ENCODE peak calls at places on chromosomes 2 and 18, in ten cellular contexts. O, A, N, G, X, D, Q, S, M and E are unnamed samples.

GRCh38 chr2:73901143-73901542 is 8.3 kb downstream of the ACTG2 start:
- DNase-seq in O (no peak), A (no peak), N (no peak), G (no peak), X (peak), D (no peak), Q (no peak), S (no peak), M (no peak), E (no peak)

GRCh38 chr2:9249036-9249800 is 42.6 kb downstream of the ASAP2 start:
- DNase-seq in O (no peak), A (no peak), N (no peak), G (no peak), X (no peak), D (no peak), Q (no peak), S (no peak), M (no peak), E (peak)

GRCh38 chr2:237479747-237480146 is 7.3 kb upstream of the MLPH start:
- DNase-seq in O (no peak), A (no peak), N (no peak), G (no peak), X (no peak), D (no peak), Q (no peak), S (no peak), M (no peak), E (no peak)

GRCh38 chr2:217992061-217992460 is 10.7 kb downstream of the TNS1 start:
- DNase-seq in O (no peak), A (no peak), N (no peak), G (no peak), X (no peak), D (no peak), Q (no peak), S (no peak), M (no peak), E (no peak)

GRCh38 chr2:3683748-3684454 is 19.5 kb upstream of the DCDC2C start:
- DNase-seq in O (no peak), A (no peak), N (no peak), G (no peak), X (no peak), D (no peak), Q (no peak), S (no peak), M (no peak), E (peak)

GRCh38 chr2:71620116-71620515 is 166.8 kb downstream of the DYSF start:
- DNase-seq in O (peak), A (no peak), N (no peak), G (no peak), X (peak), D (no peak), Q (peak), S (no peak), M (no peak), E (no peak)

GRCh38 chr2:241137276-241138190 is 11.7 kb downstream of the PASK start:
- DNase-seq in O (no peak), A (no peak), N (no peak), G (no peak), X (no peak), D (no peak), Q (peak), S (no peak), M (no peak), E (no peak)

GRCh38 chr2:102141915-102142828 is at the start of gene IL1R1:
- DNase-seq in O (peak), A (no peak), N (peak), G (no peak), X (peak), D (peak), Q (peak), S (no peak), M (peak), E (no peak)

GRCh38 chr2:62774555-62775366 is 69.2 kb downstream of the EHBP1 start:
- DNase-seq in O (peak), A (peak), N (peak), G (no peak), X (no peak), D (no peak), Q (no peak), S (no peak), M (no peak), E (peak)

GRCh38 chr18:36187826-36188721 is 777 bp downstream of the MOCOS start:
- DNase-seq in O (peak), A (no peak), N (no peak), G (no peak), X (no peak), D (no peak), Q (peak), S (no peak), M (peak), E (no peak)

GRCh38 chr2:156593011-156593921 is 157.1 kb downstream of the GPD2 start:
- DNase-seq in O (peak), A (no peak), N (no peak), G (no peak), X (no peak), D (no peak), Q (no peak), S (no peak), M (no peak), E (no peak)

GRCh38 chr2:33336036-33336625 is 140.3 kb upstream of the RASGRP3 start:
- DNase-seq in O (no peak), A (no peak), N (no peak), G (no peak), X (no peak), D (no peak), Q (no peak), S (no peak), M (no peak), E (no peak)

GRCh38 chr18:72849671-72850070 is 18.1 kb downstream of the NETO1 start:
- DNase-seq in O (no peak), A (no peak), N (no peak), G (no peak), X (no peak), D (no peak), Q (no peak), S (no peak), M (no peak), E (peak)

GRCh38 chr2:240213226-240213475 is 72.7 kb upstream of the OTOS start:
- DNase-seq in O (no peak), A (no peak), N (peak), G (no peak), X (no peak), D (no peak), Q (no peak), S (no peak), M (no peak), E (no peak)

GRCh38 chr2:68828887-68829708 is 42.1 kb downstream of the BMP10 start:
- DNase-seq in O (peak), A (peak), N (peak), G (peak), X (peak), D (peak), Q (peak), S (no peak), M (peak), E (peak)

GRCh38 chr18:47382171-47382570 is 130.7 kb upstream of the SKOR2 start:
- DNase-seq in O (no peak), A (no peak), N (no peak), G (no peak), X (no peak), D (no peak), Q (no peak), S (no peak), M (no peak), E (no peak)

GRCh38 chr2:145743016-145743415 is 1223.1 kb upstream of the ZEB2 start:
- DNase-seq in O (no peak), A (no peak), N (no peak), G (no peak), X (no peak), D (no peak), Q (no peak), S (no peak), M (no peak), E (no peak)

GRCh38 chr2:39435974-39436591 is 1.0 kb downstream of the MAP4K3 start:
- DNase-seq in O (no peak), A (no peak), N (no peak), G (no peak), X (no peak), D (peak), Q (no peak), S (no peak), M (no peak), E (no peak)

GRCh38 chr2:8300216-8300615 is 381.6 kb upstream of the ID2 start:
- DNase-seq in O (no peak), A (no peak), N (no peak), G (no peak), X (peak), D (no peak), Q (no peak), S (no peak), M (no peak), E (no peak)

GRCh38 chr2:42136832-42137821 is 32.0 kb upstream of the EML4 start:
- DNase-seq in O (no peak), A (no peak), N (no peak), G (no peak), X (no peak), D (no peak), Q (no peak), S (no peak), M (no peak), E (no peak)

GRCh38 chr2:12109363-12110017 is 363.1 kb downstream of the LPIN1 start:
- DNase-seq in O (no peak), A (no peak), N (no peak), G (no peak), X (no peak), D (no peak), Q (no peak), S (peak), M (no peak), E (no peak)

GRCh38 chr2:406876-407275 is 119.0 kb upstream of the ALKAL2 start:
- DNase-seq in O (no peak), A (no peak), N (no peak), G (no peak), X (no peak), D (no peak), Q (no peak), S (no peak), M (no peak), E (no peak)

GRCh38 chr2:38512211-38512610 is 90.5 kb downstream of the HNRNPLL start:
- DNase-seq in O (no peak), A (no peak), N (no peak), G (no peak), X (no peak), D (no peak), Q (no peak), S (no peak), M (no peak), E (no peak)

GRCh38 chr2:187549193-187549592 is 5.0 kb downstream of the TFPI start:
- DNase-seq in O (no peak), A (no peak), N (no peak), G (no peak), X (no peak), D (no peak), Q (no peak), S (no peak), M (no peak), E (no peak)

GRCh38 chr2:98912221-98912851 is 23.7 kb downstream of the CRACDL start:
- DNase-seq in O (no peak), A (peak), N (peak), G (peak), X (no peak), D (no peak), Q (no peak), S (no peak), M (no peak), E (peak)